ENCODE peak calls at places on chromosomes 12 and 14, in six cellular contexts. One of them, this sample, is unnamed.

GRCh38 chr14:65352964-65353530 is 59.5 kb upstream of the FUT8 start:
- DNase-seq in astrocyte of the cerebellum: no peak
- DNase-seq in RCC 7860: peak; percentile 59
- DNase-seq in stromal cell of bone marrow: no peak
- DNase-seq in stimulated activated CD4-positive, alpha-beta T cell treated with anti-CD3 and anti-CD28 coated beads, Interleukin-4, amount 100 ng/mL, for 4 hours: no peak
- DNase-seq in anterior cingulate cortex: no peak
- DNase-seq in this sample: no peak

GRCh38 chr14:64233791-64234190 is 60.4 kb downstream of the ESR2 start:
- DNase-seq in RCC 7860: no peak
- DNase-seq in stromal cell of bone marrow: no peak
- DNase-seq in stimulated activated CD4-positive, alpha-beta T cell treated with anti-CD3 and anti-CD28 coated beads, Interleukin-4, amount 100 ng/mL, for 4 hours: no peak
- DNase-seq in anterior cingulate cortex: no peak
- DNase-seq in astrocyte of the cerebellum: no peak
- DNase-seq in this sample: no peak

GRCh38 chr12:32893008-32893407 is 3.6 kb downstream of the PKP2 start:
- DNase-seq in astrocyte of the cerebellum: no peak
- DNase-seq in RCC 7860: no peak
- DNase-seq in anterior cingulate cortex: no peak
- DNase-seq in stromal cell of bone marrow: no peak
- DNase-seq in stimulated activated CD4-positive, alpha-beta T cell treated with anti-CD3 and anti-CD28 coated beads, Interleukin-4, amount 100 ng/mL, for 4 hours: no peak
- DNase-seq in this sample: no peak

GRCh38 chr14:92427096-92427495 is 86.5 kb upstream of the RIN3 start:
- DNase-seq in stimulated activated CD4-positive, alpha-beta T cell treated with anti-CD3 and anti-CD28 coated beads, Interleukin-4, amount 100 ng/mL, for 4 hours: no peak
- DNase-seq in RCC 7860: no peak
- DNase-seq in astrocyte of the cerebellum: no peak
- DNase-seq in stromal cell of bone marrow: no peak
- DNase-seq in anterior cingulate cortex: no peak
- DNase-seq in this sample: no peak

GRCh38 chr12:42262271-42262670 is 24.2 kb upstream of the YAF2 start:
- DNase-seq in anterior cingulate cortex: no peak
- DNase-seq in stimulated activated CD4-positive, alpha-beta T cell treated with anti-CD3 and anti-CD28 coated beads, Interleukin-4, amount 100 ng/mL, for 4 hours: no peak
- DNase-seq in stromal cell of bone marrow: no peak
- DNase-seq in RCC 7860: no peak
- DNase-seq in astrocyte of the cerebellum: no peak
- DNase-seq in this sample: no peak

GRCh38 chr14:68361231-68361630 is 431.6 kb downstream of the ZFP36L1 start:
- DNase-seq in anterior cingulate cortex: no peak
- DNase-seq in stimulated activated CD4-positive, alpha-beta T cell treated with anti-CD3 and anti-CD28 coated beads, Interleukin-4, amount 100 ng/mL, for 4 hours: no peak
- DNase-seq in astrocyte of the cerebellum: peak; percentile 39
- DNase-seq in stromal cell of bone marrow: peak; percentile 54
- DNase-seq in RCC 7860: peak; percentile 57
- DNase-seq in this sample: no peak

GRCh38 chr12:116628989-116629388 is 69.8 kb downstream of the MAP1LC3B2 start:
- DNase-seq in astrocyte of the cerebellum: no peak
- DNase-seq in RCC 7860: no peak
- DNase-seq in anterior cingulate cortex: no peak
- DNase-seq in stimulated activated CD4-positive, alpha-beta T cell treated with anti-CD3 and anti-CD28 coated beads, Interleukin-4, amount 100 ng/mL, for 4 hours: no peak
- DNase-seq in stromal cell of bone marrow: no peak
- DNase-seq in this sample: no peak

GRCh38 chr12:112496493-112496892 is 77.7 kb downstream of the PTPN11 start:
- DNase-seq in stimulated activated CD4-positive, alpha-beta T cell treated with anti-CD3 and anti-CD28 coated beads, Interleukin-4, amount 100 ng/mL, for 4 hours: no peak
- DNase-seq in RCC 7860: no peak
- DNase-seq in stromal cell of bone marrow: no peak
- DNase-seq in anterior cingulate cortex: no peak
- DNase-seq in astrocyte of the cerebellum: no peak
- DNase-seq in this sample: no peak

GRCh38 chr14:70888681-70889175 is 18.5 kb upstream of the PCNX1 start:
- DNase-seq in stimulated activated CD4-positive, alpha-beta T cell treated with anti-CD3 and anti-CD28 coated beads, Interleukin-4, amount 100 ng/mL, for 4 hours: no peak
- DNase-seq in stromal cell of bone marrow: no peak
- DNase-seq in anterior cingulate cortex: no peak
- DNase-seq in RCC 7860: no peak
- DNase-seq in astrocyte of the cerebellum: no peak
- DNase-seq in this sample: no peak

GRCh38 chr12:107126688-107127481 is 33.5 kb upstream of the CRY1 start:
- DNase-seq in stimulated activated CD4-positive, alpha-beta T cell treated with anti-CD3 and anti-CD28 coated beads, Interleukin-4, amount 100 ng/mL, for 4 hours: no peak
- DNase-seq in RCC 7860: no peak
- DNase-seq in astrocyte of the cerebellum: no peak
- DNase-seq in stromal cell of bone marrow: no peak
- DNase-seq in anterior cingulate cortex: no peak
- DNase-seq in this sample: no peak

GRCh38 chr12:108693781-108694180 is 37.5 kb downstream of the CORO1C start:
- DNase-seq in astrocyte of the cerebellum: no peak
- DNase-seq in RCC 7860: no peak
- DNase-seq in stromal cell of bone marrow: no peak
- DNase-seq in anterior cingulate cortex: no peak
- DNase-seq in stimulated activated CD4-positive, alpha-beta T cell treated with anti-CD3 and anti-CD28 coated beads, Interleukin-4, amount 100 ng/mL, for 4 hours: no peak
- DNase-seq in this sample: no peak

GRCh38 chr14:68704736-68705720 is 87.8 kb downstream of the ZFP36L1 start:
- DNase-seq in astrocyte of the cerebellum: no peak
- DNase-seq in anterior cingulate cortex: no peak
- DNase-seq in stromal cell of bone marrow: no peak
- DNase-seq in RCC 7860: peak; percentile 73
- DNase-seq in stimulated activated CD4-positive, alpha-beta T cell treated with anti-CD3 and anti-CD28 coated beads, Interleukin-4, amount 100 ng/mL, for 4 hours: no peak
- DNase-seq in this sample: peak; percentile 21

GRCh38 chr12:55057466-55057865 is 37.7 kb downstream of the NEUROD4 start:
- DNase-seq in RCC 7860: no peak
- DNase-seq in astrocyte of the cerebellum: no peak
- DNase-seq in anterior cingulate cortex: no peak
- DNase-seq in stromal cell of bone marrow: no peak
- DNase-seq in stimulated activated CD4-positive, alpha-beta T cell treated with anti-CD3 and anti-CD28 coated beads, Interleukin-4, amount 100 ng/mL, for 4 hours: no peak
- DNase-seq in this sample: no peak

GRCh38 chr14:69771136-69771535 is 4.2 kb downstream of the SRSF5 start:
- DNase-seq in RCC 7860: no peak
- DNase-seq in stromal cell of bone marrow: no peak
- DNase-seq in anterior cingulate cortex: no peak
- DNase-seq in stimulated activated CD4-positive, alpha-beta T cell treated with anti-CD3 and anti-CD28 coated beads, Interleukin-4, amount 100 ng/mL, for 4 hours: no peak
- DNase-seq in astrocyte of the cerebellum: no peak
- DNase-seq in this sample: no peak

GRCh38 chr14:104400355-104400754 is 179.2 kb upstream of the C14orf180 start:
- DNase-seq in anterior cingulate cortex: no peak
- DNase-seq in stromal cell of bone marrow: no peak
- DNase-seq in RCC 7860: no peak
- DNase-seq in astrocyte of the cerebellum: no peak
- DNase-seq in stimulated activated CD4-positive, alpha-beta T cell treated with anti-CD3 and anti-CD28 coated beads, Interleukin-4, amount 100 ng/mL, for 4 hours: no peak
- DNase-seq in this sample: no peak

GRCh38 chr14:50860478-50861086 is 11.3 kb upstream of the ABHD12B start:
- DNase-seq in RCC 7860: peak; percentile 38
- DNase-seq in anterior cingulate cortex: peak; percentile 39
- DNase-seq in astrocyte of the cerebellum: peak; percentile 78
- DNase-seq in stromal cell of bone marrow: peak; percentile 69
- DNase-seq in stimulated activated CD4-positive, alpha-beta T cell treated with anti-CD3 and anti-CD28 coated beads, Interleukin-4, amount 100 ng/mL, for 4 hours: peak; percentile 83
- DNase-seq in this sample: peak; percentile 86

GRCh38 chr14:96086032-96086431 is 46.9 kb downstream of the C14orf132 start:
- DNase-seq in stimulated activated CD4-positive, alpha-beta T cell treated with anti-CD3 and anti-CD28 coated beads, Interleukin-4, amount 100 ng/mL, for 4 hours: no peak
- DNase-seq in RCC 7860: no peak
- DNase-seq in stromal cell of bone marrow: peak; percentile 57
- DNase-seq in anterior cingulate cortex: peak; percentile 8
- DNase-seq in astrocyte of the cerebellum: no peak
- DNase-seq in this sample: no peak

GRCh38 chr12:130870442-130871285 is 1.2 kb upstream of the RAN start:
- DNase-seq in stimulated activated CD4-positive, alpha-beta T cell treated with anti-CD3 and anti-CD28 coated beads, Interleukin-4, amount 100 ng/mL, for 4 hours: peak; percentile 49
- DNase-seq in astrocyte of the cerebellum: peak; percentile 81
- DNase-seq in RCC 7860: no peak
- DNase-seq in anterior cingulate cortex: peak; percentile 55
- DNase-seq in stromal cell of bone marrow: peak; percentile 87
- DNase-seq in this sample: peak; percentile 59

GRCh38 chr14:63542231-63542999 is 762 bp downstream of the PPP2R5E start:
- DNase-seq in stimulated activated CD4-positive, alpha-beta T cell treated with anti-CD3 and anti-CD28 coated beads, Interleukin-4, amount 100 ng/mL, for 4 hours: no peak
- DNase-seq in stromal cell of bone marrow: no peak
- DNase-seq in RCC 7860: no peak
- DNase-seq in anterior cingulate cortex: peak; percentile 59
- DNase-seq in astrocyte of the cerebellum: no peak
- DNase-seq in this sample: no peak

GRCh38 chr12:38155020-38155395 is 161.6 kb upstream of the ALG10B start:
- DNase-seq in stimulated activated CD4-positive, alpha-beta T cell treated with anti-CD3 and anti-CD28 coated beads, Interleukin-4, amount 100 ng/mL, for 4 hours: no peak
- DNase-seq in stromal cell of bone marrow: no peak
- DNase-seq in astrocyte of the cerebellum: no peak
- DNase-seq in anterior cingulate cortex: no peak
- DNase-seq in RCC 7860: no peak
- DNase-seq in this sample: no peak

GRCh38 chr12:110245278-110245868 is 35.7 kb upstream of the ATP2A2 start:
- DNase-seq in stimulated activated CD4-positive, alpha-beta T cell treated with anti-CD3 and anti-CD28 coated beads, Interleukin-4, amount 100 ng/mL, for 4 hours: peak; percentile 51
- DNase-seq in astrocyte of the cerebellum: no peak
- DNase-seq in stromal cell of bone marrow: no peak
- DNase-seq in RCC 7860: no peak
- DNase-seq in anterior cingulate cortex: no peak
- DNase-seq in this sample: peak; percentile 37

GRCh38 chr14:103393078-103393477 is 7.9 kb downstream of the MARK3 start:
- DNase-seq in stimulated activated CD4-positive, alpha-beta T cell treated with anti-CD3 and anti-CD28 coated beads, Interleukin-4, amount 100 ng/mL, for 4 hours: no peak
- DNase-seq in astrocyte of the cerebellum: no peak
- DNase-seq in stromal cell of bone marrow: no peak
- DNase-seq in RCC 7860: no peak
- DNase-seq in anterior cingulate cortex: no peak
- DNase-seq in this sample: no peak

GRCh38 chr14:95206534-95206933 is 49.2 kb upstream of the DICER1 start:
- DNase-seq in stimulated activated CD4-positive, alpha-beta T cell treated with anti-CD3 and anti-CD28 coated beads, Interleukin-4, amount 100 ng/mL, for 4 hours: no peak
- DNase-seq in astrocyte of the cerebellum: no peak
- DNase-seq in RCC 7860: no peak
- DNase-seq in stromal cell of bone marrow: peak; percentile 52
- DNase-seq in anterior cingulate cortex: no peak
- DNase-seq in this sample: no peak

GRCh38 chr12:57771271-57771872 is 533 bp downstream of the METTL1 start:
- DNase-seq in stimulated activated CD4-positive, alpha-beta T cell treated with anti-CD3 and anti-CD28 coated beads, Interleukin-4, amount 100 ng/mL, for 4 hours: peak; percentile 87
- DNase-seq in RCC 7860: peak; percentile 66
- DNase-seq in astrocyte of the cerebellum: peak; percentile 80
- DNase-seq in stromal cell of bone marrow: peak; percentile 85
- DNase-seq in anterior cingulate cortex: no peak
- DNase-seq in this sample: peak; percentile 78

GRCh38 chr12:106527356-106527755 is 55.4 kb upstream of the RFX4 start:
- DNase-seq in anterior cingulate cortex: no peak
- DNase-seq in RCC 7860: peak; percentile 54
- DNase-seq in stromal cell of bone marrow: no peak
- DNase-seq in astrocyte of the cerebellum: no peak
- DNase-seq in stimulated activated CD4-positive, alpha-beta T cell treated with anti-CD3 and anti-CD28 coated beads, Interleukin-4, amount 100 ng/mL, for 4 hours: no peak
- DNase-seq in this sample: no peak

GRCh38 chr12:75786071-75786470 is 245.5 kb downstream of the PHLDA1 start:
- DNase-seq in anterior cingulate cortex: no peak
- DNase-seq in RCC 7860: no peak
- DNase-seq in stimulated activated CD4-positive, alpha-beta T cell treated with anti-CD3 and anti-CD28 coated beads, Interleukin-4, amount 100 ng/mL, for 4 hours: no peak
- DNase-seq in stromal cell of bone marrow: no peak
- DNase-seq in astrocyte of the cerebellum: no peak
- DNase-seq in this sample: no peak

GRCh38 chr12:64036414-64036813 is 185.7 kb downstream of the KICS2 start:
- DNase-seq in anterior cingulate cortex: no peak
- DNase-seq in astrocyte of the cerebellum: peak; percentile 5
- DNase-seq in RCC 7860: no peak
- DNase-seq in stromal cell of bone marrow: no peak
- DNase-seq in stimulated activated CD4-positive, alpha-beta T cell treated with anti-CD3 and anti-CD28 coated beads, Interleukin-4, amount 100 ng/mL, for 4 hours: no peak
- DNase-seq in this sample: no peak

GRCh38 chr14:52914295-52914694 is 36.6 kb downstream of the FERMT2 start:
- DNase-seq in RCC 7860: no peak
- DNase-seq in stromal cell of bone marrow: no peak
- DNase-seq in anterior cingulate cortex: no peak
- DNase-seq in astrocyte of the cerebellum: no peak
- DNase-seq in stimulated activated CD4-positive, alpha-beta T cell treated with anti-CD3 and anti-CD28 coated beads, Interleukin-4, amount 100 ng/mL, for 4 hours: no peak
- DNase-seq in this sample: no peak

GRCh38 chr12:123163227-123163626 is 12.3 kb upstream of the PITPNM2 start:
- DNase-seq in RCC 7860: no peak
- DNase-seq in stromal cell of bone marrow: no peak
- DNase-seq in anterior cingulate cortex: no peak
- DNase-seq in stimulated activated CD4-positive, alpha-beta T cell treated with anti-CD3 and anti-CD28 coated beads, Interleukin-4, amount 100 ng/mL, for 4 hours: no peak
- DNase-seq in astrocyte of the cerebellum: no peak
- DNase-seq in this sample: no peak

GRCh38 chr14:93748208-93749080 is 39.8 kb downstream of the PRIMA1 start:
- DNase-seq in RCC 7860: no peak
- DNase-seq in anterior cingulate cortex: no peak
- DNase-seq in stromal cell of bone marrow: no peak
- DNase-seq in astrocyte of the cerebellum: no peak
- DNase-seq in stimulated activated CD4-positive, alpha-beta T cell treated with anti-CD3 and anti-CD28 coated beads, Interleukin-4, amount 100 ng/mL, for 4 hours: no peak
- DNase-seq in this sample: no peak

GRCh38 chr12:17992002-17992656 is 97.9 kb downstream of the RERGL start:
- DNase-seq in stromal cell of bone marrow: peak; percentile 14
- DNase-seq in anterior cingulate cortex: no peak
- DNase-seq in RCC 7860: peak; percentile 25
- DNase-seq in stimulated activated CD4-positive, alpha-beta T cell treated with anti-CD3 and anti-CD28 coated beads, Interleukin-4, amount 100 ng/mL, for 4 hours: no peak
- DNase-seq in astrocyte of the cerebellum: peak; percentile 49
- DNase-seq in this sample: no peak

GRCh38 chr14:50342211-50343080 is 30.3 kb downstream of the DMAC2L start:
- DNase-seq in astrocyte of the cerebellum: peak; percentile 61
- DNase-seq in stromal cell of bone marrow: peak; percentile 45
- DNase-seq in RCC 7860: peak; percentile 48
- DNase-seq in stimulated activated CD4-positive, alpha-beta T cell treated with anti-CD3 and anti-CD28 coated beads, Interleukin-4, amount 100 ng/mL, for 4 hours: peak; percentile 13
- DNase-seq in anterior cingulate cortex: peak; percentile 52
- DNase-seq in this sample: no peak

GRCh38 chr12:3091650-3092207 is 14.6 kb downstream of the TSPAN9 start:
- DNase-seq in stromal cell of bone marrow: no peak
- DNase-seq in astrocyte of the cerebellum: no peak
- DNase-seq in stimulated activated CD4-positive, alpha-beta T cell treated with anti-CD3 and anti-CD28 coated beads, Interleukin-4, amount 100 ng/mL, for 4 hours: no peak
- DNase-seq in RCC 7860: no peak
- DNase-seq in anterior cingulate cortex: no peak
- DNase-seq in this sample: no peak

GRCh38 chr12:86139671-86140070 is 116.5 kb downstream of the MGAT4C start:
- DNase-seq in astrocyte of the cerebellum: no peak
- DNase-seq in stimulated activated CD4-positive, alpha-beta T cell treated with anti-CD3 and anti-CD28 coated beads, Interleukin-4, amount 100 ng/mL, for 4 hours: no peak
- DNase-seq in stromal cell of bone marrow: no peak
- DNase-seq in RCC 7860: no peak
- DNase-seq in anterior cingulate cortex: no peak
- DNase-seq in this sample: no peak

GRCh38 chr12:69502342-69503081 is 32.3 kb downstream of the FRS2 start:
- DNase-seq in anterior cingulate cortex: no peak
- DNase-seq in RCC 7860: peak; percentile 67
- DNase-seq in stimulated activated CD4-positive, alpha-beta T cell treated with anti-CD3 and anti-CD28 coated beads, Interleukin-4, amount 100 ng/mL, for 4 hours: no peak
- DNase-seq in astrocyte of the cerebellum: no peak
- DNase-seq in stromal cell of bone marrow: no peak
- DNase-seq in this sample: no peak

GRCh38 chr14:67846029-67846610 is 26.5 kb downstream of the RAD51B start:
- DNase-seq in stimulated activated CD4-positive, alpha-beta T cell treated with anti-CD3 and anti-CD28 coated beads, Interleukin-4, amount 100 ng/mL, for 4 hours: no peak
- DNase-seq in stromal cell of bone marrow: no peak
- DNase-seq in anterior cingulate cortex: no peak
- DNase-seq in astrocyte of the cerebellum: no peak
- DNase-seq in RCC 7860: no peak
- DNase-seq in this sample: no peak